ENCODE peak calls at places on chromosomes 12 and 14, in ten cellular contexts. One of them, this sample, is unnamed.

GRCh38 chr12:97941686-97942354 is 479.2 kb downstream of the RMST start:
- DNase-seq in RKO: no peak
- DNase-seq in transverse colon: no peak
- DNase-seq in ascending aorta: no peak
- DNase-seq in BE2C: no peak
- DNase-seq in cardiac fibroblast: no peak
- DNase-seq in ureter: no peak
- DNase-seq in natural killer cell: no peak
- DNase-seq in NCI-H524: no peak
- DNase-seq in GM03348: no peak
- DNase-seq in this sample: no peak

GRCh38 chr12:67367843-67368242 is 98.7 kb downstream of the CAND1 start:
- DNase-seq in RKO: no peak
- DNase-seq in transverse colon: no peak
- DNase-seq in ascending aorta: no peak
- DNase-seq in BE2C: no peak
- DNase-seq in cardiac fibroblast: no peak
- DNase-seq in ureter: no peak
- DNase-seq in natural killer cell: no peak
- DNase-seq in NCI-H524: no peak
- DNase-seq in GM03348: no peak
- DNase-seq in this sample: no peak

GRCh38 chr14:29637406-29637805 is 290.2 kb downstream of the PRKD1 start:
- DNase-seq in RKO: no peak
- DNase-seq in transverse colon: no peak
- DNase-seq in ascending aorta: no peak
- DNase-seq in BE2C: no peak
- DNase-seq in cardiac fibroblast: peak
- DNase-seq in ureter: peak
- DNase-seq in natural killer cell: no peak
- DNase-seq in NCI-H524: no peak
- DNase-seq in GM03348: peak
- DNase-seq in this sample: no peak

GRCh38 chr12:40947812-40948211 is 240.3 kb upstream of the PDZRN4 start:
- DNase-seq in RKO: no peak
- DNase-seq in transverse colon: no peak
- DNase-seq in ascending aorta: no peak
- DNase-seq in BE2C: no peak
- DNase-seq in cardiac fibroblast: no peak
- DNase-seq in ureter: no peak
- DNase-seq in natural killer cell: no peak
- DNase-seq in NCI-H524: no peak
- DNase-seq in GM03348: no peak
- DNase-seq in this sample: no peak

GRCh38 chr14:99562848-99563748 is 40.9 kb downstream of the CCDC85C start:
- DNase-seq in RKO: no peak
- DNase-seq in transverse colon: peak
- DNase-seq in ascending aorta: no peak
- DNase-seq in BE2C: peak
- DNase-seq in cardiac fibroblast: peak
- DNase-seq in ureter: peak
- DNase-seq in natural killer cell: no peak
- DNase-seq in NCI-H524: peak
- DNase-seq in GM03348: no peak
- DNase-seq in this sample: peak

GRCh38 chr12:62505786-62506185 is 39.2 kb downstream of the MON2 start:
- DNase-seq in RKO: no peak
- DNase-seq in transverse colon: no peak
- DNase-seq in ascending aorta: no peak
- DNase-seq in BE2C: no peak
- DNase-seq in cardiac fibroblast: no peak
- DNase-seq in ureter: no peak
- DNase-seq in natural killer cell: no peak
- DNase-seq in NCI-H524: no peak
- DNase-seq in GM03348: no peak
- DNase-seq in this sample: no peak

GRCh38 chr14:99522457-99522891 is 41.3 kb downstream of the CCNK start:
- DNase-seq in RKO: no peak
- DNase-seq in transverse colon: no peak
- DNase-seq in ascending aorta: no peak
- DNase-seq in BE2C: peak
- DNase-seq in cardiac fibroblast: peak
- DNase-seq in ureter: no peak
- DNase-seq in natural killer cell: no peak
- DNase-seq in NCI-H524: peak
- DNase-seq in GM03348: peak
- DNase-seq in this sample: no peak

GRCh38 chr12:107670999-107671643 is 14.5 kb upstream of the PWP1 start:
- DNase-seq in RKO: no peak
- DNase-seq in transverse colon: peak
- DNase-seq in ascending aorta: no peak
- DNase-seq in BE2C: peak
- DNase-seq in cardiac fibroblast: peak
- DNase-seq in ureter: no peak
- DNase-seq in natural killer cell: no peak
- DNase-seq in NCI-H524: no peak
- DNase-seq in GM03348: peak
- DNase-seq in this sample: peak

GRCh38 chr14:105908481-105908911 is 382.1 kb downstream of the TMEM121 start:
- DNase-seq in RKO: no peak
- DNase-seq in transverse colon: peak
- DNase-seq in ascending aorta: no peak
- DNase-seq in BE2C: peak
- DNase-seq in cardiac fibroblast: no peak
- DNase-seq in ureter: no peak
- DNase-seq in natural killer cell: no peak
- DNase-seq in NCI-H524: no peak
- DNase-seq in GM03348: no peak
- DNase-seq in this sample: peak

GRCh38 chr14:105250008-105250366 is 1.7 kb downstream of the BTBD6 start:
- DNase-seq in RKO: no peak
- DNase-seq in transverse colon: no peak
- DNase-seq in ascending aorta: no peak
- DNase-seq in BE2C: no peak
- DNase-seq in cardiac fibroblast: no peak
- DNase-seq in ureter: no peak
- DNase-seq in natural killer cell: no peak
- DNase-seq in NCI-H524: no peak
- DNase-seq in GM03348: no peak
- DNase-seq in this sample: no peak

GRCh38 chr12:86929962-86930361 is 673.8 kb upstream of the MGAT4C start:
- DNase-seq in RKO: no peak
- DNase-seq in transverse colon: no peak
- DNase-seq in ascending aorta: no peak
- DNase-seq in BE2C: no peak
- DNase-seq in cardiac fibroblast: no peak
- DNase-seq in ureter: no peak
- DNase-seq in natural killer cell: no peak
- DNase-seq in NCI-H524: no peak
- DNase-seq in GM03348: no peak
- DNase-seq in this sample: no peak

GRCh38 chr14:98633380-98633779 is 638.6 kb downstream of the BCL11B start:
- DNase-seq in RKO: no peak
- DNase-seq in transverse colon: peak
- DNase-seq in ascending aorta: no peak
- DNase-seq in BE2C: peak
- DNase-seq in cardiac fibroblast: no peak
- DNase-seq in ureter: no peak
- DNase-seq in natural killer cell: no peak
- DNase-seq in NCI-H524: peak
- DNase-seq in GM03348: no peak
- DNase-seq in this sample: peak

GRCh38 chr12:68823711-68824110 is 15.7 kb downstream of the MDM2 start:
- DNase-seq in RKO: no peak
- DNase-seq in transverse colon: no peak
- DNase-seq in ascending aorta: no peak
- DNase-seq in BE2C: no peak
- DNase-seq in cardiac fibroblast: no peak
- DNase-seq in ureter: no peak
- DNase-seq in natural killer cell: no peak
- DNase-seq in NCI-H524: no peak
- DNase-seq in GM03348: no peak
- DNase-seq in this sample: no peak

GRCh38 chr12:93379432-93380308 is 1.9 kb downstream of the NUDT4 start:
- DNase-seq in RKO: peak
- DNase-seq in transverse colon: no peak
- DNase-seq in ascending aorta: no peak
- DNase-seq in BE2C: no peak
- DNase-seq in cardiac fibroblast: peak
- DNase-seq in ureter: no peak
- DNase-seq in natural killer cell: no peak
- DNase-seq in NCI-H524: peak
- DNase-seq in GM03348: no peak
- DNase-seq in this sample: no peak

GRCh38 chr12:110199360-110200123 is 75.4 kb downstream of the IFT81 start:
- DNase-seq in RKO: no peak
- DNase-seq in transverse colon: no peak
- DNase-seq in ascending aorta: no peak
- DNase-seq in BE2C: peak
- DNase-seq in cardiac fibroblast: peak
- DNase-seq in ureter: no peak
- DNase-seq in natural killer cell: no peak
- DNase-seq in NCI-H524: no peak
- DNase-seq in GM03348: peak
- DNase-seq in this sample: no peak

GRCh38 chr12:118061011-118061875 is at the start of gene WSB2:
- DNase-seq in RKO: peak
- DNase-seq in transverse colon: peak
- DNase-seq in ascending aorta: no peak
- DNase-seq in BE2C: peak
- DNase-seq in cardiac fibroblast: peak
- DNase-seq in ureter: peak
- DNase-seq in natural killer cell: peak
- DNase-seq in NCI-H524: peak
- DNase-seq in GM03348: peak
- DNase-seq in this sample: peak